ENCODE peak calls at places on chromosome 18, in eight cellular contexts. Z is ecto neural progenitor cell; T is GM13976; K is activated T-cell treated with anti-CD3 and anti-CD28 coated beads, Interleukin-2, amount 50 U/mL, for 72 hours; I is ELR; X is cardiac fibroblast; O is stimulated activated CD8-positive, alpha-beta memory T cell treated with anti-CD3 and anti-CD28 coated beads, Interleukin-15, amount 100 ng/mL, for 4 hours; U is Kasumi-1. N is an unnamed sample.
A peak's percentile ranks its signal among the peaks of the same experiment; 100 is the strongest.

GRCh38 chr18:2410688-2411087 is 160.6 kb downstream of the METTL4 start:
- DNase-seq in Z (no peak), T (no peak), K (no peak), I (peak; percentile 58), X (peak; percentile 7), O (no peak), U (no peak), N (no peak)

GRCh38 chr18:67788315-67788714 is 271.8 kb upstream of the DSEL start:
- DNase-seq in Z (no peak), T (no peak), K (no peak), I (no peak), X (no peak), O (no peak), U (no peak), N (no peak)

GRCh38 chr18:78875268-78875997 is 104.2 kb upstream of the SALL3 start:
- DNase-seq in Z (no peak), T (peak; percentile 58), K (peak; percentile 25), I (no peak), X (peak; percentile 12), O (no peak), U (peak; percentile 30), N (peak; percentile 62)

GRCh38 chr18:63022429-63023022 is 297.0 kb downstream of the BCL2 start:
- DNase-seq in Z (peak; percentile 73), T (no peak), K (peak; percentile 34), I (no peak), X (no peak), O (no peak), U (no peak), N (no peak)

GRCh38 chr18:57397440-57397839 is 37.7 kb upstream of the ONECUT2 start:
- DNase-seq in Z (no peak), T (no peak), K (no peak), I (peak; percentile 82), X (peak; percentile 27), O (no peak), U (no peak), N (no peak)

GRCh38 chr18:34999734-35000397 is 41.3 kb upstream of the MAPRE2 start:
- DNase-seq in Z (peak; percentile 69), T (no peak), K (no peak), I (no peak), X (no peak), O (no peak), U (peak; percentile 7), N (no peak)

GRCh38 chr18:69588301-69588700 is 187.6 kb downstream of the DOK6 start:
- DNase-seq in Z (no peak), T (no peak), K (no peak), I (peak; percentile 6), X (no peak), O (no peak), U (no peak), N (no peak)

GRCh38 chr18:50424877-50425690 is 50.2 kb downstream of the SKA1 start:
- DNase-seq in Z (no peak), T (no peak), K (no peak), I (no peak), X (peak; percentile 52), O (no peak), U (no peak), N (no peak)

GRCh38 chr18:79519751-79520472 is 124.2 kb downstream of the NFATC1 start:
- DNase-seq in Z (peak; percentile 49), T (no peak), K (peak; percentile 80), I (no peak), X (peak; percentile 17), O (no peak), U (no peak), N (no peak)

GRCh38 chr18:3251249-3251962 is 3.8 kb downstream of the MYL12A start:
- DNase-seq in Z (no peak), T (no peak), K (no peak), I (no peak), X (peak; percentile 47), O (no peak), U (no peak), N (no peak)

GRCh38 chr18:59719533-59720325 is 22.5 kb upstream of the CCBE1 start:
- DNase-seq in Z (no peak), T (no peak), K (no peak), I (peak; percentile 91), X (peak; percentile 85), O (no peak), U (no peak), N (no peak)

GRCh38 chr18:48843596-48843995 is 107.2 kb downstream of the SMAD7 start:
- DNase-seq in Z (no peak), T (no peak), K (no peak), I (no peak), X (no peak), O (no peak), U (no peak), N (no peak)

GRCh38 chr18:33572022-33572421 is 6.0 kb upstream of the ASXL3 start:
- DNase-seq in Z (no peak), T (no peak), K (no peak), I (no peak), X (no peak), O (no peak), U (no peak), N (no peak)

GRCh38 chr18:6504605-6505510 is 90.1 kb upstream of the L3MBTL4 start:
- DNase-seq in Z (no peak), T (no peak), K (no peak), I (no peak), X (no peak), O (no peak), U (no peak), N (no peak)

GRCh38 chr18:2723207-2723606 is 67.7 kb downstream of the SMCHD1 start:
- DNase-seq in Z (no peak), T (no peak), K (no peak), I (no peak), X (peak; percentile 30), O (no peak), U (no peak), N (no peak)

GRCh38 chr18:51278045-51278649 is 80.7 kb upstream of the MEX3C start:
- DNase-seq in Z (peak; percentile 70), T (no peak), K (peak; percentile 71), I (peak; percentile 10), X (peak; percentile 37), O (no peak), U (peak; percentile 22), N (peak; percentile 86)

GRCh38 chr18:67896471-67896870 is 380.0 kb upstream of the DSEL start:
- DNase-seq in Z (no peak), T (no peak), K (no peak), I (no peak), X (no peak), O (no peak), U (no peak), N (no peak)

GRCh38 chr18:23585007-23585871 is 1.1 kb downstream of the NPC1 start:
- DNase-seq in Z (no peak), T (peak; percentile 35), K (peak; percentile 12), I (peak; percentile 82), X (peak; percentile 56), O (no peak), U (peak; percentile 8), N (peak; percentile 47)

N was measured in RPMI8226.